ENCODE peak calls at places on chromosomes 12 and 14, in seven cellular contexts. P is neuronal stem cell, T is IMR-90, C is trophoblast cell, L is mesendoderm, Q is H9, A is H1. N is an unnamed sample.
A peak's percentile ranks its signal among the peaks of the same experiment; 100 is the strongest.

GRCh38 chr14:58829594-58829993 is 191.8 kb downstream of the DACT1 start:
- DNase-seq in P (no peak), T (peak; percentile 58), C (no peak), L (no peak), Q (no peak), A (no peak), N (peak; percentile 74)

GRCh38 chr12:115813256-115813655 is 464.2 kb downstream of the MED13L start:
- DNase-seq in P (no peak), T (no peak), C (no peak), L (no peak), Q (no peak), A (no peak), N (no peak)

GRCh38 chr14:78253986-78254385 is 83.8 kb downstream of the NRXN3 start:
- DNase-seq in P (no peak), T (peak; percentile 43), C (no peak), L (no peak), Q (no peak), A (no peak), N (no peak)

GRCh38 chr12:116266220-116266619 is 11.3 kb downstream of the MED13L start:
- DNase-seq in P (no peak), T (peak; percentile 31), C (no peak), L (peak; percentile 84), Q (no peak), A (no peak), N (peak; percentile 53)

GRCh38 chr14:66405158-66405557 is 81.0 kb upstream of the CCDC196 start:
- DNase-seq in P (no peak), T (peak; percentile 1), C (no peak), L (peak; percentile 78), Q (peak; percentile 36), A (no peak), N (no peak)

GRCh38 chr14:36162267-36162666 is 14.3 kb downstream of the PTCSC3 start:
- DNase-seq in P (no peak), T (no peak), C (peak; percentile 0), L (no peak), Q (peak; percentile 31), A (no peak), N (no peak)

GRCh38 chr12:127431177-127431576 is 835.8 kb upstream of the TMEM132C start:
- DNase-seq in P (no peak), T (no peak), C (no peak), L (no peak), Q (no peak), A (no peak), N (no peak)

GRCh38 chr14:51208982-51209381 is 31.1 kb upstream of the TMX1 start:
- DNase-seq in P (no peak), T (no peak), C (no peak), L (no peak), Q (no peak), A (no peak), N (no peak)

GRCh38 chr12:47188576-47189441 is 109.0 kb upstream of the AMIGO2 start:
- DNase-seq in P (no peak), T (peak; percentile 84), C (no peak), L (no peak), Q (no peak), A (no peak), N (peak; percentile 51)

GRCh38 chr12:90940872-90941499 is 14.0 kb downstream of the CCER1 start:
- DNase-seq in P (peak; percentile 24), T (peak; percentile 76), C (no peak), L (peak; percentile 49), Q (no peak), A (no peak), N (peak; percentile 73)
- H2BK5ac ChIP-seq in P (no peak overlapping the region), T (no peak overlapping the region), C (no peak overlapping the region), L (no peak overlapping the region), Q (no peak overlapping the region), A (no peak overlapping the region), N (no peak overlapping the region)

GRCh38 chr14:23206422-23207145 is 23.1 kb upstream of the SLC7A8 start:
- DNase-seq in P (no peak), T (no peak), C (no peak), L (no peak), Q (no peak), A (no peak), N (no peak)

GRCh38 chr14:23207146-23207540 is 23.7 kb upstream of the SLC7A8 start:
- DNase-seq in P (no peak), T (no peak), C (no peak), L (peak; percentile 67), Q (no peak), A (no peak), N (no peak)

GRCh38 chr14:23202001-23202400 is 18.5 kb upstream of the SLC7A8 start:
- DNase-seq in P (no peak), T (no peak), C (no peak), L (no peak), Q (no peak), A (no peak), N (no peak)
- H2BK5ac ChIP-seq in P (no peak overlapping the region), T (no peak overlapping the region), C (no peak overlapping the region), L (no peak overlapping the region), Q (no peak overlapping the region), A (no peak overlapping the region), N (no peak overlapping the region)

DNA sequence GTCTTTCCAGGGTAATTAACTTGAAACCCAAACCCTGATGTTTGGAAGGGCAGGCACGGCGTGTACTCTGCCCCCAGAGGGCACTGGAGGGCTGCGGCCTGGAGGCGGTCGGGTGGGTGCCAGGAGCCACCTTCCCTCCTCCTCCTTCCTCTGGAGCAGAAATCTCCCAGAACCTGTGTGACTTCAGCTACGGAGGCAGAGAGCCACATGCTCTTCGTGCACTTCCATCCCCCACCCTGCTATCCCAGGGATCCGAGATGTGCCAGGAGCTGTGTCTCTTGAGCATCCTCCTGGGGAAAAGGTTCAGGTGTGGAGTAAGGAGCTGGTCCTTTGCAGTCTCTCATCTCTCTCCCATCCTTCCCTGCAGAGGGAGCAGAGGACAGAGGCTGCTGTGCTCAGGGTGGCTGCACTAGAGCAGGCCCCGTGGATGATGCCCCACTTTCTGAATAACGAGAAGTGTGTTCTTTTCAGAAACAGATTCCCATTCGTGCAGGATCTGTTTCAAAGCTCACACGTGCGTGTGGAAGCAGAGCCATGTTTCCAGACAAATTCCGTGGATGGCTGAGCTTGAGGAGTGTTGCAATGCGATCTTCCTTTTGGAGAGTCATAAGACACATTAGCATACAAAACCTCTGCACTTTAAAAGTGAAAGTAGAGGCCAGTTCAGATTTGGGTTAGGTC is 162.9 kb downstream of the ADGRD1 start:
- DNase-seq in P (no peak), T (no peak), C (no peak), L (peak; percentile 59), Q (peak; percentile 73), A (no peak), N (no peak)
- H2BK5ac ChIP-seq in P (no peak overlapping the region), T (no peak overlapping the region), C (no peak overlapping the region), L (no peak overlapping the region), Q (no peak overlapping the region), A (no peak overlapping the region), N (no peak overlapping the region)

GRCh38 chr12:2347844-2348476 is 295.2 kb downstream of the CACNA1C start:
- DNase-seq in P (no peak), T (peak; percentile 42), C (no peak), L (no peak), Q (no peak), A (no peak), N (peak; percentile 67)

GRCh38 chr12:2344892-2345291 is 292.1 kb downstream of the CACNA1C start:
- DNase-seq in P (no peak), T (no peak), C (no peak), L (no peak), Q (no peak), A (no peak), N (no peak)

GRCh38 chr12:2345902-2346301 is 293.1 kb downstream of the CACNA1C start:
- DNase-seq in P (no peak), T (no peak), C (no peak), L (no peak), Q (no peak), A (no peak), N (no peak)

GRCh38 chr12:2347137-2347843 is 294.5 kb downstream of the CACNA1C start:
- DNase-seq in P (no peak), T (no peak), C (no peak), L (no peak), Q (no peak), A (no peak), N (no peak)

GRCh38 chr12:2346405-2346804 is 293.6 kb downstream of the CACNA1C start:
- DNase-seq in P (no peak), T (no peak), C (no peak), L (no peak), Q (no peak), A (no peak), N (no peak)
- H2BK5ac ChIP-seq in P (no peak overlapping the region), T (no peak overlapping the region), C (no peak overlapping the region), L (no peak overlapping the region), Q (no peak overlapping the region), A (no peak overlapping the region), N (no peak overlapping the region)

DNA sequence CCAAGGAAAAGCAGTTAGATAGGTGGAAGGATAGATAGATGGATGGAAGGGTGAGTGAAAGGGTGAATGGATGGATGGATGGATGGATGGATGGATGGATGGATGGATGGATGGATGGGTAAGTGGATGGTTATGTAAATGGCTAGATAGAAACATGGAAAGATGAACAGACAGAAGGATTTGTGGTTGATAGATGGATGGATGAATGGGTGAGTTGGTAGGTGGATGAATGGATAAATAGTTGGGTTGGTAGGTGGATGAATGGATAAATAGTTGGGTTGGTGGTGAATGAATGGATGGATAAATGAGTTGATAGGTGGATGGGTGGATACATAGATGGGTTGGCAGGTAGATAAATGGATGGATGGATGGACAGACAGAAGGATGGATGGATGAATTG is 30.3 kb upstream of the FAM222A start:
- DNase-seq in P (no peak), T (no peak), C (no peak), L (no peak), Q (no peak), A (no peak), N (no peak)
- H2BK5ac ChIP-seq in P (no peak overlapping the region), T (no peak overlapping the region), C (no peak overlapping the region), L (no peak overlapping the region), Q (no peak overlapping the region), A (no peak overlapping the region), N (no peak overlapping the region)

DNA sequence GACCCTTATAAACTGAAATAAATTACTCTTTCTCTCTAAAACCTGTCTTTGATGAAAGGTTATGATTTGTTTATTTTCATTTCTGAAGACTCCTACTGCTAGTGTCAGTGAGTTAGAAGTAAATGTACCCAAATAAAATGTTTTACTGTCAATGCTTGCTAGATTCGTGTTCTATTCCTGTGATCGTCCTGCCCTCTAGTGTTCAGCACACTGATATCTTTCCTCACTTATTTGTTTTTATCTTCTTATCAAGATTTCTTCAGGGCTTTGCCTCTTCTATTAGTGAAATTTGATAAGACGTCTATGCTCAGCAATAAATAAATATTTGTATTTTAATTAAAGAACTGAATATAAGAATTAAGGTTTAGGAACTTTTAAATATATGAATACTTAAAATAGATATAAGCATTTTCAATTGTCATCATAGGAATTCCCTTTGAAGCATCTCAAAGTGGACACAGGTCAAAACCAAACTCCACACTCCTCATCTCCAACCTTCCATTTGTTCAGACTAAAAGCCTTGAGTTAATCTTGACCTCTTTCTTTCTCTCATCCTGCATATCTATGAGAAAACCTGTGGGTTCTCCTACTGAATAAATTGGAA is 75.8 kb downstream of the C12orf50 start:
- DNase-seq in P (peak; percentile 36), T (peak; percentile 71), C (peak; percentile 3), L (peak; percentile 67), Q (no peak), A (no peak), N (peak; percentile 53)
- H2BK5ac ChIP-seq in P (no peak overlapping the region), T (no peak overlapping the region), C (no peak overlapping the region), L (no peak overlapping the region), Q (no peak overlapping the region), A (no peak overlapping the region), N (no peak overlapping the region)

DNA sequence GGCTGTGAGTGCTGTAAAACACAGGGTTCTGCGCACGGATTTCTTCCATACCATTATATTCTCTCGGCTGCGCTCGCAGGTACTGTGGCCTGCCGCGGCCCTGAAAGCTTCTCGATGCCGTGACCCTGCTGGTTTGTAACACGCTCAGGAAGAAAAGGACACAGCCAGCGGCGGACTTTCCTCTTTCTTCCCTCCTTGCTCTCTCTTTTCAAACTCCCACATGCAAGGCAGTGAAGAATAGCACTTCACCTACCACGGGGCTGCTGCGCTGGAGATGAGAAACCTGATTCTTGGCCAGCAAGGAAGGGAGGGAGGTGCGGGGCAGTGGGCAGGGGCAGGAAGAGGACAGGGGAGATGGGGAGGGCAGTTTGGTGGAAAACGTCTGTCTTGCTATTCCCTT is 130.2 kb downstream of the RBM19 start:
- DNase-seq in P (no peak), T (no peak), C (no peak), L (no peak), Q (no peak), A (no peak), N (no peak)
- H2BK5ac ChIP-seq in P (peak overlapping the region; percentile 14), T (no peak overlapping the region), C (no peak overlapping the region), L (no peak overlapping the region), Q (no peak overlapping the region), A (no peak overlapping the region), N (no peak overlapping the region)

N was measured in mesenchymal stem cell.